ENCODE peak calls at places on chromosome 17, in nine cellular contexts. N, K, B, C, V, J, U, R and T are unnamed samples.

GRCh38 chr17:54903375-54903774 is 2.7 kb downstream of the TOM1L1 start:
- DNase-seq in U (peak; percentile 65), K (no peak), V (peak; percentile 18), R (peak; percentile 87), J (no peak), C (no peak), N (no peak), B (peak; percentile 37), T (peak; percentile 19)

GRCh38 chr17:45123930-45124796 is 8.2 kb downstream of the PLCD3 start:
- DNase-seq in K (no peak), C (no peak), R (no peak), V (peak; percentile 89), U (peak; percentile 88), B (peak; percentile 85), N (peak; percentile 82), J (peak; percentile 56), T (peak; percentile 81)

GRCh38 chr17:16986391-16986790 is 14.5 kb upstream of the TNFRSF13B start:
- DNase-seq in C (no peak), K (no peak), U (peak; percentile 44), B (no peak), J (no peak), R (no peak), V (peak; percentile 18), N (no peak), T (no peak)

GRCh38 chr17:76755285-76755684 is 17.4 kb downstream of the MFSD11 start:
- DNase-seq in R (no peak), N (peak; percentile 17), C (no peak), B (no peak), J (no peak), V (no peak), U (no peak), K (no peak), T (no peak)

GRCh38 chr17:19943599-19943998 is 34.0 kb downstream of the AKAP10 start:
- DNase-seq in B (no peak), C (no peak), N (no peak), V (no peak), U (no peak), J (no peak), R (no peak), K (no peak), T (no peak)

GRCh38 chr17:77281024-77281903 is 140.5 kb downstream of the SEC14L1 start:
- DNase-seq in V (peak; percentile 58), R (peak; percentile 74), N (peak; percentile 95), K (peak; percentile 82), U (peak; percentile 77), B (peak; percentile 58), J (peak; percentile 53), C (peak; percentile 71), T (peak; percentile 63)

GRCh38 chr17:75501378-75502071 is 13.8 kb downstream of the CASKIN2 start:
- DNase-seq in K (no peak), B (no peak), N (no peak), C (no peak), R (no peak), V (no peak), U (no peak), J (no peak), T (no peak)

GRCh38 chr17:28385037-28385797 is 13.7 kb downstream of the SARM1 start:
- DNase-seq in U (peak; percentile 60), N (no peak), B (no peak), C (no peak), K (no peak), R (peak; percentile 57), J (no peak), V (no peak), T (no peak)

GRCh38 chr17:59341922-59342321 is 10.5 kb downstream of the YPEL2 start:
- DNase-seq in V (no peak), J (no peak), R (no peak), C (no peak), K (no peak), U (no peak), N (no peak), B (no peak), T (no peak)

GRCh38 chr17:78159575-78160158 is 8.7 kb upstream of the SYNGR2 start:
- DNase-seq in U (no peak), N (no peak), R (no peak), C (no peak), V (peak; percentile 77), J (no peak), B (peak; percentile 8), K (no peak), T (no peak)

GRCh38 chr17:73605444-73605843 is 38.8 kb downstream of the SDK2 start:
- DNase-seq in J (no peak), U (no peak), V (no peak), B (no peak), C (no peak), N (no peak), R (no peak), K (no peak), T (no peak)

GRCh38 chr17:46895171-46895570 is 27.8 kb upstream of the GOSR2 start:
- DNase-seq in C (no peak), R (no peak), N (no peak), U (no peak), B (no peak), V (no peak), K (no peak), J (no peak), T (no peak)

GRCh38 chr17:9684955-9685621 is 39.8 kb downstream of the USP43 start:
- DNase-seq in K (no peak), C (no peak), B (no peak), J (no peak), U (no peak), V (no peak), R (peak; percentile 17), N (no peak), T (no peak)

DNA sequence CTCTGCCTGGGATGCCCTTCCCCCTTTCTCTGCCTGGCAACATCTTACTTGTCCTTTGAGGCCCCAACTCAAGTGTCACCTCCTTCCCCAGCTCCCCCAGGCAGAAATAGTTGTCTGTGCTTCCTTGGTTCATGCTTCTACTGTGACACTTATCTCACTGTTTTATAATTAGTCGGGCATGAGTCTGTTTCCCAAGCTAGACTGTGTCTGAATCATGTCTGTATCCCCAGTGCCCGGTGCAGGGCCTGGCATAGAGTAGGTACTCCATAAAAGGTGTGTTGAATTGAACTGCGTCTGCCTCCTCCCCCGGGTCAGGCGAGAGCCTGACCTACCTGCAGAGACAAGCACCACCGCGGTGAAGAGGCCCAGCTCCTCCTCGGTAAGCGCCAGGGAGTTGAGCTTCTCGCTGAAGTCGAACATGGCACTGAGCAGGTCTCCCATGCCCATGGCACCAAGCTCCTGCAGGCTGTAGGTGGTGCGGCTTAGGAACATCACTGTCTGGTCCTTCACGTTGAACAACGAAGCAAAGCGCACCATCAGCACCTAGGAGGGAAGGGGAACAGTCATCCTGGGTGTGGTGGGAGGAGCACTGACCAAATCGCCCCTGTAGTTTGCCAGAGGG is 6.7 kb downstream of the NR1D1 start:
- DNase-seq in K (no peak), C (no peak), U (no peak), B (no peak), J (peak; percentile 95), R (no peak), V (no peak), N (no peak), T (peak; percentile 37)
- H3K4me1 ChIP-seq in K (peaks cover 7% of the 10 kb centered on the region), C (peaks cover 53% of the 10 kb centered on the region), U (peaks cover 28% of the 10 kb centered on the region), B (peaks cover 41% of the 10 kb centered on the region), J (peaks cover 79% of the 10 kb centered on the region), R (peaks cover 54% of the 10 kb centered on the region), V (peaks cover 16% of the 10 kb centered on the region), N (peaks cover 44% of the 10 kb centered on the region), T (peaks cover 32% of the 10 kb centered on the region)

GRCh38 chr17:31470592-31470991 is 79.1 kb downstream of the RAB11FIP4 start:
- DNase-seq in N (no peak), C (no peak), R (no peak), V (no peak), J (no peak), K (no peak), B (no peak), U (no peak), T (no peak)
- H3K36me3 ChIP-seq in N (no peaks in the 10 kb centered on the region), C (no peaks in the 10 kb centered on the region), R (no peaks in the 10 kb centered on the region), V (no peaks in the 10 kb centered on the region), J (no peaks in the 10 kb centered on the region), K (no peaks in the 10 kb centered on the region), B (no peaks in the 10 kb centered on the region), U (no peaks in the 10 kb centered on the region), T (no peaks in the 10 kb centered on the region)

GRCh38 chr17:29628619-29629018 is 5.9 kb upstream of the CORO6 start:
- DNase-seq in U (no peak), C (no peak), R (no peak), N (no peak), B (no peak), V (no peak), J (peak; percentile 43), K (no peak), T (no peak)
- H3K4me1 ChIP-seq in U (no peaks in the 10 kb centered on the region), C (peaks cover 10% of the 10 kb centered on the region), R (no peaks in the 10 kb centered on the region), N (peaks cover 2% of the 10 kb centered on the region), B (peaks cover 4% of the 10 kb centered on the region), V (no peaks in the 10 kb centered on the region), J (peaks cover 67% of the 10 kb centered on the region), K (peaks cover under 1% of the 10 kb centered on the region), T (no peaks in the 10 kb centered on the region)

DNA sequence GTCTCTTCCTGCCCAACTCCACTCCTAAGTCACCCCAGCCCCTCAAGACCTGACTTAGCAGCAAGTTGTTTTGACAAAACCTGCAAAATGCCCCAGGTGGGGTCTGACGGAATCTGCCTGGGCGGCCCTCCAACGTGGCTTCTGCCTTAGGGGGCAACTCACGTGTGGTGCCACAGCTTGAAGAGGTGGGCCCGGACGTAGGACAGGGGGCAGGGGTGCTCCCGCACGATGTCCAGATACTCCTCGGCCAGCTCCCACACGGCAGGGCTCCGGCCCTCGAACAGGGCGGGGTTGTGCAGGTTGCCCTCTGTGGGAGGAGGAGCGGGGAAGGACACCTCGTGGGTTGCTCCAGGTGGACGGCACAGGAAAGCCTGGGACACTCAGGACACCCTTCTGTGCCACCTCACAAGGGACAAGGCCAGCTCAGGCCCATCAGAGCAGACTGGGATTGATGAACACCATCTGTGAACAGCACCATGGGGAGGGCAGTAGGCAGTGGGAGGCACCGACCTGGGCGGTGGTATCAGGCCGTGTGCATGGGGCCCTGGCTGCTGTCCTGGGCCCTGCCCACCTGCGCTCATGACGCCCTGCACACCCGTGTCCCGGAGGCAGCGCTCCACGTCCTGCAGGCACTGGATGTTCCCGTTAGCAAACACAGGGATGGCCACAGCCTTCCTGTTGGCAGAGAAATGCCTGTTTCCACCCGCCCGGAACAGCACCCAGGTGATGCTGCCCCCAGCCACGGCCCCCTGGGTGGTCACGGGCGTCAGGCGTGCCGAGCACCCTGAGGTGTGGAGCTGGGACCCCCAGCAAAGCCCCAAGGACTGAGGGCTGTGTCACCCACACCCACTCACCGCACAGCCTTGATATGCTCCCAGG is 4.3 kb downstream of the DUS1L start:
- DNase-seq in R (no peak), K (no peak), B (no peak), J (no peak), C (no peak), U (no peak), N (no peak), V (no peak), T (no peak)
- H3K36me3 ChIP-seq in R (peaks cover 20% of the 10 kb centered on the region), K (peaks cover 80% of the 10 kb centered on the region), B (peaks cover 70% of the 10 kb centered on the region), J (no peaks in the 10 kb centered on the region), C (peaks cover 17% of the 10 kb centered on the region), U (no peaks in the 10 kb centered on the region), N (peaks cover 81% of the 10 kb centered on the region), V (peaks cover 20% of the 10 kb centered on the region), T (no peaks in the 10 kb centered on the region)

DNA sequence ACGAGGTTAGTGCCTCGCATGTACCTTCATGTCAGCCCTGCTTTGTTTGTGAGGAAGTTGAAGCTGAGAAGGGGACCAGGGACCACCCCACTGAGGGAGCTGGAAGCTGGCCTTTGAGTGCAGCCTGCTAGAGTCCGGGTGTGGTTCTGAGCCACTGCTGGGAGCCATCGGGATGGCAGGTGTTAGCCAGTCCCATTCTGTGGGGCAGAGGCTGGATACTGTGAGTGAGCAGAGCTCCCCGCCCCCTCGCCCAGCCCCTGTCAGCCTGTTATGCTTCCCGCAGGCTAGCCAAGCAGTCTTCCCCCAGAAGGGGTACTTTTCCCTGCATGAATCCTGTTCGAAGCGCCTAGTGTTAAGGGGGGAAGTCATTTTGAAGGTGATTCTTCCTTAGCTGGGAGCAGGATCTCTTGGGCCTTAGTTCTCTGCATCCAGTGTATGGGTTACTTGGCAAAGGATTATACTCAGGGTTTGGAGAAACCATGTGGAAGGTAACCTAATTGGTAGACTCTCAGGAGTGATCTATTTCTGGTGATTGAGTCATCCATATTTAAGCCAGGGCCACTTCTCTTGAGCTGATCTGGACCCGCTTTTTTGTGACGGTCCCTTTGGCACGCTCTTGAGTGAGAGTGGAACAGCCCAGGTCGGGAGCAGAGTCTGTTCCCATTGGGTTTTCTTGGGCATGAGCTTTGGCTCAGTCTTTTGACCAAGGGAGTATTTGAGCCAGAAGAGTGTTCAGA is 23.8 kb downstream of the AKAP1 start:
- DNase-seq in B (no peak), R (no peak), V (no peak), J (peak; percentile 76), K (no peak), N (no peak), C (no peak), U (peak; percentile 54), T (no peak)
- H3K4me1 ChIP-seq in B (peaks cover 30% of the 10 kb centered on the region), R (peaks cover 14% of the 10 kb centered on the region), V (peaks cover 46% of the 10 kb centered on the region), J (peaks cover 51% of the 10 kb centered on the region), K (no peaks in the 10 kb centered on the region), N (peaks cover 28% of the 10 kb centered on the region), C (peaks cover 3% of the 10 kb centered on the region), U (no peaks in the 10 kb centered on the region), T (peaks cover 9% of the 10 kb centered on the region)